ENCODE peak calls at places on chromosomes 4 and X, in ten cellular contexts. U is aorta; Z is DND-41; O is frontal cortex; J is HFF-Myc; S is dorsolateral prefrontal cortex; V is stimulated activated CD4-positive, alpha-beta T cell treated with anti-CD3 and anti-CD28 coated beads, Interleukin-2, amount 100 ng/mL, for 48 hours; N is C1 segment of cervical spinal cord; F is EH; C is anterior cingulate cortex. X is an unnamed sample.
A peak's percentile ranks its signal among the peaks of the same experiment; 100 is the strongest.

GRCh38 chrX:120244735-120245498 is 5.7 kb upstream of the ZBTB33 start:
- DNase-seq in Z (peak; percentile 71), C (peak; percentile 69), U (peak; percentile 77), F (peak; percentile 72), V (peak; percentile 40), N (peak; percentile 33), S (peak; percentile 74), J (peak; percentile 51), O (no peak), X (no peak)

GRCh38 chrX:97672608-97673007 is 788.9 kb downstream of the RPA4 start:
- DNase-seq in N (no peak), Z (no peak), U (no peak), S (no peak), C (no peak), O (no peak), F (no peak), J (no peak), V (no peak), X (no peak)

GRCh38 chrX:46730765-46731164 is 28.2 kb downstream of the SLC9A7 start:
- DNase-seq in C (no peak), Z (no peak), V (no peak), F (peak; percentile 39), S (no peak), O (no peak), N (no peak), J (no peak), U (no peak), X (no peak)

GRCh38 chr4:32929738-32930688 is 2209.8 kb downstream of the PCDH7 start:
- DNase-seq in Z (no peak), F (no peak), O (no peak), N (no peak), U (no peak), C (no peak), V (no peak), S (no peak), J (no peak), X (no peak)

GRCh38 chr4:105191621-105192210 is 45.0 kb downstream of the TET2 start:
- DNase-seq in C (no peak), O (no peak), J (no peak), N (no peak), F (peak; percentile 63), Z (no peak), S (no peak), V (no peak), U (no peak), X (no peak)

GRCh38 chr4:185242749-185243533 is 33.5 kb downstream of the SNX25 start:
- DNase-seq in S (no peak), O (no peak), Z (no peak), F (peak; percentile 18), C (no peak), N (no peak), U (no peak), J (no peak), V (no peak), X (no peak)

GRCh38 chr4:957231-957580 is 16.2 kb downstream of the DGKQ start:
- DNase-seq in V (no peak), N (no peak), S (no peak), O (no peak), J (no peak), Z (no peak), U (no peak), F (no peak), C (no peak), X (no peak)

GRCh38 chrX:69396916-69397315 is 107.2 kb upstream of the NALF2 start:
- DNase-seq in S (no peak), J (no peak), V (no peak), N (no peak), C (no peak), Z (no peak), F (no peak), O (no peak), U (no peak), X (no peak)

GRCh38 chrX:135389243-135389642 is 32.5 kb upstream of the SMIM10L2A start:
- DNase-seq in O (no peak), S (no peak), J (no peak), F (no peak), C (no peak), Z (no peak), N (no peak), U (no peak), V (no peak), X (no peak)

GRCh38 chr4:140331245-140331644 is 42.2 kb upstream of the SCOC start:
- DNase-seq in J (no peak), U (no peak), C (no peak), F (no peak), V (no peak), N (no peak), S (no peak), Z (no peak), O (no peak), X (no peak)

GRCh38 chr4:143768007-143768591 is 67.6 kb upstream of the FREM3 start:
- DNase-seq in V (no peak), F (peak; percentile 60), O (no peak), N (no peak), S (no peak), J (no peak), Z (no peak), U (no peak), C (no peak), X (no peak)

GRCh38 chr4:144202091-144202490 is 61.6 kb upstream of the GYPA start:
- DNase-seq in U (no peak), C (no peak), N (no peak), S (no peak), Z (no peak), V (no peak), J (no peak), F (no peak), O (no peak), X (no peak)

GRCh38 chrX:133655914-133656265 is 240.6 kb upstream of the GPC4 start:
- DNase-seq in F (no peak), N (no peak), J (no peak), C (no peak), U (no peak), Z (no peak), S (no peak), O (no peak), V (no peak), X (no peak)

GRCh38 chr4:118557298-118557851 is 127.8 kb upstream of the METTL14 start:
- DNase-seq in O (no peak), Z (peak; percentile 44), V (no peak), N (no peak), U (no peak), C (no peak), F (peak; percentile 82), J (peak; percentile 49), S (peak; percentile 8), X (peak; percentile 71)

GRCh38 chr4:112270643-112271484 is 14.8 kb downstream of the TIFA start:
- DNase-seq in F (peak; percentile 80), U (no peak), N (no peak), S (no peak), Z (no peak), V (no peak), C (no peak), O (no peak), J (no peak), X (no peak)

GRCh38 chr4:37389967-37390580 is 145.5 kb downstream of the NWD2 start:
- DNase-seq in V (peak; percentile 19), J (peak; percentile 2), C (no peak), O (no peak), S (no peak), U (no peak), N (no peak), F (peak; percentile 31), Z (peak; percentile 31), X (peak; percentile 63)

GRCh38 chr4:144970597-144970996 is 127.4 kb downstream of the ANAPC10 start:
- DNase-seq in Z (no peak), J (no peak), C (no peak), O (no peak), N (no peak), V (no peak), U (no peak), S (no peak), F (no peak), X (no peak)

GRCh38 chrX:70402721-70403120 is 20.4 kb upstream of the GDPD2 start:
- DNase-seq in C (no peak), J (no peak), Z (no peak), S (no peak), N (no peak), V (no peak), U (no peak), F (no peak), O (no peak), X (no peak)

GRCh38 chr4:26717332-26717731 is 133.4 kb downstream of the TBC1D19 start:
- DNase-seq in N (no peak), O (no peak), Z (no peak), V (no peak), U (no peak), J (peak; percentile 33), F (peak; percentile 86), C (no peak), S (no peak), X (no peak)

GRCh38 chr4:84697615-84698201 is 114.8 kb downstream of the CDS1 start:
- DNase-seq in S (no peak), F (peak; percentile 35), J (no peak), Z (no peak), V (no peak), O (no peak), N (no peak), U (no peak), C (no peak), X (no peak)

GRCh38 chrX:24148535-24149345 is 789 bp upstream of the ZFX start:
- DNase-seq in F (peak; percentile 82), V (no peak), C (peak; percentile 70), N (no peak), Z (peak; percentile 37), J (no peak), S (no peak), O (peak; percentile 17), U (peak; percentile 60), X (no peak)

GRCh38 chr4:162104459-162105124 is 59.2 kb downstream of the FSTL5 start:
- DNase-seq in C (no peak), Z (no peak), F (no peak), S (no peak), V (no peak), N (no peak), U (no peak), O (no peak), J (no peak), X (no peak)

GRCh38 chr4:182556576-182556975 is 313.4 kb downstream of the TENM3 start:
- DNase-seq in N (no peak), V (no peak), S (no peak), Z (no peak), J (no peak), F (no peak), O (no peak), U (no peak), C (no peak), X (no peak)

GRCh38 chrX:1581132-1581531 is 10.3 kb upstream of the AKAP17A start:
- DNase-seq in O (no peak), U (no peak), J (peak; percentile 27), F (peak; percentile 68), S (no peak), C (no peak), V (peak; percentile 86), Z (peak; percentile 81), N (no peak), X (peak; percentile 87)

GRCh38 chrX:7987160-7987992 is 60.2 kb upstream of the PNPLA4 start:
- DNase-seq in F (peak; percentile 67), Z (no peak), O (no peak), C (no peak), N (no peak), U (no peak), S (no peak), V (no peak), J (peak; percentile 14), X (no peak)

GRCh38 chr4:189979196-189980047 is 38.8 kb downstream of the FRG1 start:
- DNase-seq in N (no peak), J (no peak), O (no peak), V (no peak), Z (no peak), U (no peak), S (no peak), F (no peak), C (no peak), X (no peak)

GRCh38 chrX:84907324-84907946 is 96.2 kb upstream of the APOOL start:
- DNase-seq in F (peak; percentile 13), V (no peak), N (no peak), O (no peak), Z (no peak), U (no peak), J (no peak), S (no peak), C (no peak), X (no peak)

GRCh38 chrX:54288277-54288676 is 69.6 kb downstream of the WNK3 start:
- DNase-seq in C (no peak), V (no peak), F (peak; percentile 1), U (no peak), N (no peak), Z (no peak), S (no peak), O (no peak), J (no peak), X (no peak)

X was measured in Jurkat, Clone E6-1.